ENCODE peak calls at places on chromosomes 16 and 17, in four cellular contexts. N, I, K and W are unnamed samples.

GRCh38 chr16:83852774-83853173 is 45.0 kb downstream of the HSBP1 start:
- DNase-seq in N (no peak), I (no peak), K (no peak), W (no peak)

GRCh38 chr16:84687715-84688114 is 12.1 kb upstream of the USP10 start:
- DNase-seq in N (no peak), I (no peak), K (no peak), W (no peak)

GRCh38 chr16:27883576-27883975 is 179.9 kb downstream of the GSG1L start:
- DNase-seq in N (no peak), I (no peak), K (no peak), W (no peak)

GRCh38 chr16:473046-474043 is 47.9 kb downstream of the RAB11FIP3 start:
- DNase-seq in N (no peak), I (no peak), K (no peak), W (no peak)

GRCh38 chr17:28335959-28336871 is 654 bp downstream of the TNFAIP1 start:
- DNase-seq in N (peak; percentile 70), I (no peak), K (no peak), W (no peak)

GRCh38 chr17:74325743-74326379 is at the start of gene KIF19:
- DNase-seq in N (peak; percentile 80), I (no peak), K (peak; percentile 54), W (peak; percentile 72)

GRCh38 chr17:10120113-10120485 is 78.3 kb downstream of the GAS7 start:
- DNase-seq in N (no peak), I (no peak), K (no peak), W (no peak)

GRCh38 chr17:73784015-73784603 is 139.9 kb upstream of the SDK2 start:
- DNase-seq in N (no peak), I (no peak), K (no peak), W (no peak)

GRCh38 chr17:65737451-65737850 is 176.0 kb upstream of the AXIN2 start:
- DNase-seq in N (no peak), I (no peak), K (no peak), W (no peak)

GRCh38 chr16:23504076-23504452 is 6.2 kb downstream of the GGA2 start:
- DNase-seq in N (no peak), I (no peak), K (no peak), W (peak; percentile 62)

GRCh38 chr17:10843806-10844205 is 5.9 kb upstream of the PIRT start:
- DNase-seq in N (peak; percentile 57), I (no peak), K (no peak), W (no peak)

GRCh38 chr16:65032397-65032796 is 89.5 kb downstream of the CDH11 start:
- DNase-seq in N (no peak), I (no peak), K (no peak), W (no peak)

GRCh38 chr16:31869511-31870201 is 4.0 kb upstream of the ZNF267 start:
- DNase-seq in N (no peak), I (no peak), K (peak; percentile 69), W (peak; percentile 34)

GRCh38 chr16:31354394-31355291 is at the start of gene ITGAX:
- DNase-seq in N (no peak), I (peak; percentile 28), K (no peak), W (peak; percentile 88)

GRCh38 chr16:22189473-22190168 is 16.5 kb upstream of the EEF2K start:
- DNase-seq in N (no peak), I (peak; percentile 80), K (peak; percentile 93), W (no peak)

GRCh38 chr16:2204727-2205103 is 539 bp upstream of the MLST8 start:
- DNase-seq in N (no peak), I (no peak), K (no peak), W (no peak)

GRCh38 chr17:1999557-2000251 is 25.4 kb downstream of the RTN4RL1 start:
- DNase-seq in N (no peak), I (no peak), K (no peak), W (no peak)

GRCh38 chr16:89722392-89723278 is 1.3 kb downstream of the ZNF276 start:
- DNase-seq in N (peak; percentile 62), I (peak; percentile 68), K (peak; percentile 52), W (peak; percentile 83)